ENCODE peak calls at places on chromosomes 4 and X, in seven cellular contexts. One of them, this sample, is unnamed. For H3K4me1, the result is how much of the 10 kb centered on the place peaks cover.

GRCh38 chr4:124262211-124263179 is 450.0 kb downstream of the ANKRD50 start:
- DNase-seq in adrenal gland: peak
- DNase-seq in SK-N-SH: peak
- DNase-seq in GM23248: peak
- DNase-seq in tibial nerve: peak
- DNase-seq in uterus: peak
- DNase-seq in spleen: no peak
- DNase-seq in this sample: peak

GRCh38 chr4:104491396-104491821 is 3.3 kb downstream of the CXXC4 start:
- DNase-seq in GM23248: peak
- DNase-seq in uterus: peak
- DNase-seq in tibial nerve: no peak
- DNase-seq in spleen: peak
- DNase-seq in SK-N-SH: peak
- DNase-seq in adrenal gland: peak
- DNase-seq in this sample: peak

GRCh38 chrX:8183281-8183680 is 12.2 kb upstream of the VCX2 start:
- DNase-seq in adrenal gland: no peak
- DNase-seq in spleen: no peak
- DNase-seq in tibial nerve: no peak
- DNase-seq in SK-N-SH: no peak
- DNase-seq in GM23248: no peak
- DNase-seq in uterus: no peak
- DNase-seq in this sample: no peak

GRCh38 chr4:27176400-27176799 is 315.8 kb downstream of the STIM2 start:
- DNase-seq in GM23248: peak
- DNase-seq in spleen: no peak
- DNase-seq in adrenal gland: no peak
- DNase-seq in SK-N-SH: peak
- DNase-seq in uterus: no peak
- DNase-seq in tibial nerve: no peak
- DNase-seq in this sample: no peak

GRCh38 chrX:121254336-121254735 is 206.9 kb downstream of the GLUD2 start:
- DNase-seq in SK-N-SH: no peak
- DNase-seq in GM23248: no peak
- DNase-seq in uterus: no peak
- DNase-seq in spleen: no peak
- DNase-seq in adrenal gland: no peak
- DNase-seq in tibial nerve: no peak
- DNase-seq in this sample: no peak

GRCh38 chr4:173257732-173258717 is 76.1 kb downstream of the HMGB2 start:
- DNase-seq in adrenal gland: peak
- DNase-seq in uterus: peak
- DNase-seq in GM23248: peak
- DNase-seq in tibial nerve: peak
- DNase-seq in SK-N-SH: peak
- DNase-seq in spleen: no peak
- DNase-seq in this sample: peak

GRCh38 chr4:185711764-185712163 is 100.2 kb downstream of the SORBS2 start:
- DNase-seq in tibial nerve: no peak
- DNase-seq in uterus: no peak
- DNase-seq in adrenal gland: no peak
- DNase-seq in spleen: no peak
- DNase-seq in GM23248: no peak
- DNase-seq in SK-N-SH: no peak
- DNase-seq in this sample: no peak

GRCh38 chr4:94574616-94575015 is 122.9 kb downstream of the PDLIM5 start:
- DNase-seq in adrenal gland: no peak
- DNase-seq in tibial nerve: no peak
- DNase-seq in SK-N-SH: no peak
- DNase-seq in spleen: no peak
- DNase-seq in GM23248: no peak
- DNase-seq in uterus: no peak
- DNase-seq in this sample: no peak

GRCh38 chr4:65624651-65625050 is 45.6 kb downstream of the EPHA5 start:
- DNase-seq in SK-N-SH: no peak
- DNase-seq in uterus: no peak
- DNase-seq in GM23248: peak
- DNase-seq in spleen: no peak
- DNase-seq in tibial nerve: no peak
- DNase-seq in adrenal gland: no peak
- DNase-seq in this sample: no peak

GRCh38 chrX:68758671-68759070 is 70.2 kb upstream of the EFNB1 start:
- DNase-seq in uterus: no peak
- DNase-seq in spleen: peak
- DNase-seq in SK-N-SH: no peak
- DNase-seq in adrenal gland: no peak
- DNase-seq in GM23248: no peak
- DNase-seq in tibial nerve: no peak
- DNase-seq in this sample: no peak

GRCh38 chr4:8744083-8744805 is 127.4 kb downstream of the HMX1 start:
- DNase-seq in uterus: peak
- DNase-seq in spleen: peak
- DNase-seq in tibial nerve: no peak
- DNase-seq in SK-N-SH: peak
- DNase-seq in adrenal gland: peak
- DNase-seq in GM23248: no peak
- DNase-seq in this sample: no peak

GRCh38 chrX:71671043-71671829 is 3.9 kb downstream of the LOC101059915 start:
- DNase-seq in adrenal gland: no peak
- DNase-seq in uterus: no peak
- DNase-seq in spleen: peak
- DNase-seq in GM23248: no peak
- DNase-seq in tibial nerve: no peak
- DNase-seq in SK-N-SH: no peak
- DNase-seq in this sample: no peak

GRCh38 chrX:128698528-128698927 is 646.3 kb upstream of the ACTRT1 start:
- DNase-seq in spleen: no peak
- DNase-seq in adrenal gland: peak
- DNase-seq in uterus: no peak
- DNase-seq in GM23248: no peak
- DNase-seq in tibial nerve: no peak
- DNase-seq in SK-N-SH: no peak
- DNase-seq in this sample: no peak

DNA sequence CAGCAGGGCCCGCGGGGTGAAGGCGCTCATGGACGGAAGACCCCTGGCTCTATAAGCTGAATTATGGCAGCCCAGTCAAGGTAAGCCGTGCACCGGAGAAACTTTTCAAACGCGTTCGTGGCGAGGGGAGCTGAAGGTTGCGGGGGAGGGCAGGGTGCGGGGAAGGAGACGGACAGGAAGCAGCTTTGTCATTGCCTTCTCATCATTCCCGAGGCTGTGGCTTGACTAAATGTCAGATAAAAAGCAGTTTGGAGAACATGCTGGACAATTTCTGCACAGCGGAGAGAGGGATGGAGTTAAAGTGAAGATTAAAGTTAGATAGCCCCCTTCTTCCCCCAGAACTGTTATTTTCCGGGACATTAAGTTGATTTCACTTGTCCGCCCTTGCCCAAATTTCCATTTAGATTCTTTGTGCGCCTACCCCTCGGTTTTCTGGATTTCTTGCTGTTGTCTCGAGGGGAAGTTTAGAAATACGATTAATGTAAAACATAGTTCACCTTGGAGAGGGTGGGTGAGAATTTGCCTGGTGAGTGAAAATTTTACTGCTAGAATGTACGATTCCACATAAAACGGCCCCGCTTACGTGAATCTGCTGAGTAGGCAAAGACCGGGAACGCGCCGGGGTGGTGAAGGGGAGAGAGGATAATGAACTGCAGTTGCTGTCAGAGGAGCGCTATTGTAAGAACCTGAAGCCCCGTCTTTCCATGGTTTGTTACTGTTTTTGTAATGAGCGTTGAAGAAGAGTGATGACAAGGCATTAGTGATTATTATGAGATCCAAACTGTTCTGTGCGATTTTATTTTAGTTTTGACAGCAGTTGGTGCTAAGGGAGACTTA is 72.8 kb downstream of the AFF1 start:
- DNase-seq in uterus: peak
- DNase-seq in GM23248: peak
- DNase-seq in spleen: peak
- DNase-seq in tibial nerve: peak
- DNase-seq in SK-N-SH: peak
- DNase-seq in adrenal gland: peak
- DNase-seq in this sample: peak
- H3K4me1 ChIP-seq in uterus: under half
- H3K4me1 ChIP-seq in GM23248: under half
- H3K4me1 ChIP-seq in spleen: half or more
- H3K4me1 ChIP-seq in tibial nerve: under half
- H3K4me1 ChIP-seq in SK-N-SH: under half
- H3K4me1 ChIP-seq in adrenal gland: under half
- H3K4me1 ChIP-seq in this sample: under half

GRCh38 chr4:153788064-153788418 is 842 bp downstream of the SFRP2 start:
- DNase-seq in uterus: no peak
- DNase-seq in spleen: no peak
- DNase-seq in tibial nerve: no peak
- DNase-seq in adrenal gland: no peak
- DNase-seq in SK-N-SH: peak
- DNase-seq in GM23248: no peak
- DNase-seq in this sample: no peak
- H3K4me3 ChIP-seq in uterus: no peak
- H3K4me3 ChIP-seq in spleen: peak
- H3K4me3 ChIP-seq in tibial nerve: peak
- H3K4me3 ChIP-seq in adrenal gland: no peak
- H3K4me3 ChIP-seq in SK-N-SH: no peak
- H3K4me3 ChIP-seq in GM23248: no peak
- H3K4me3 ChIP-seq in this sample: no peak

DNA sequence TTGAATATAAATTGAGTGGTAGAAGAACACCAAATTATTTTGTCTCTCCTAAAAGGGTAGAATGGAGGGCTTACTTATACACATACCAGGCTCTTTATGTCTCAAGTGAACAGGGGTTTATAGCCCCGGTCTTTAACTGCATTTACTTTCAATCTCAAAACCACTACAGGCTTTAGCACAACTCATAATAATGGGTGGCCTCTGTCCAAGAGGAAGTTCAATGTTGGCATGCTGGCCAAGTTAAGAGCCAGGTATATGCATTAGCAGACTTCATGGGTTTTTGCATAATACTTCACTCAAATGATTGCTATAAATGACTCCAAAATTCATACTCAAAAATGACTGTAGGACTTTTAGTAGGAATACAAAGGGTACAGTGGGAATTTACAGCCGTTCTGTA is 118.5 kb upstream of the OTUD4 start:
- DNase-seq in adrenal gland: no peak
- DNase-seq in GM23248: no peak
- DNase-seq in uterus: no peak
- DNase-seq in tibial nerve: no peak
- DNase-seq in SK-N-SH: no peak
- DNase-seq in spleen: no peak
- DNase-seq in this sample: no peak
- H3K4me1 ChIP-seq in adrenal gland: under half
- H3K4me1 ChIP-seq in GM23248: under half
- H3K4me1 ChIP-seq in uterus: under half
- H3K4me1 ChIP-seq in tibial nerve: under half
- H3K4me1 ChIP-seq in SK-N-SH: under half
- H3K4me1 ChIP-seq in spleen: under half
- H3K4me1 ChIP-seq in this sample: under half

GRCh38 chr4:1798530-1799363 is 5.7 kb downstream of the FGFR3 start:
- DNase-seq in GM23248: no peak
- DNase-seq in adrenal gland: no peak
- DNase-seq in tibial nerve: no peak
- DNase-seq in uterus: no peak
- DNase-seq in SK-N-SH: no peak
- DNase-seq in spleen: no peak
- DNase-seq in this sample: no peak

GRCh38 chr4:1799364-1799996 is 6.4 kb downstream of the FGFR3 start:
- DNase-seq in adrenal gland: no peak
- DNase-seq in tibial nerve: no peak
- DNase-seq in SK-N-SH: no peak
- DNase-seq in GM23248: no peak
- DNase-seq in uterus: no peak
- DNase-seq in spleen: no peak
- DNase-seq in this sample: no peak

GRCh38 chr4:1796486-1797204 is 3.6 kb downstream of the FGFR3 start:
- DNase-seq in GM23248: no peak
- DNase-seq in tibial nerve: no peak
- DNase-seq in SK-N-SH: no peak
- DNase-seq in spleen: no peak
- DNase-seq in adrenal gland: no peak
- DNase-seq in uterus: no peak
- DNase-seq in this sample: no peak

GRCh38 chr4:1797298-1797860 is 4.3 kb downstream of the FGFR3 start:
- DNase-seq in GM23248: no peak
- DNase-seq in SK-N-SH: no peak
- DNase-seq in uterus: no peak
- DNase-seq in tibial nerve: no peak
- DNase-seq in spleen: no peak
- DNase-seq in adrenal gland: no peak
- DNase-seq in this sample: no peak

DNA sequence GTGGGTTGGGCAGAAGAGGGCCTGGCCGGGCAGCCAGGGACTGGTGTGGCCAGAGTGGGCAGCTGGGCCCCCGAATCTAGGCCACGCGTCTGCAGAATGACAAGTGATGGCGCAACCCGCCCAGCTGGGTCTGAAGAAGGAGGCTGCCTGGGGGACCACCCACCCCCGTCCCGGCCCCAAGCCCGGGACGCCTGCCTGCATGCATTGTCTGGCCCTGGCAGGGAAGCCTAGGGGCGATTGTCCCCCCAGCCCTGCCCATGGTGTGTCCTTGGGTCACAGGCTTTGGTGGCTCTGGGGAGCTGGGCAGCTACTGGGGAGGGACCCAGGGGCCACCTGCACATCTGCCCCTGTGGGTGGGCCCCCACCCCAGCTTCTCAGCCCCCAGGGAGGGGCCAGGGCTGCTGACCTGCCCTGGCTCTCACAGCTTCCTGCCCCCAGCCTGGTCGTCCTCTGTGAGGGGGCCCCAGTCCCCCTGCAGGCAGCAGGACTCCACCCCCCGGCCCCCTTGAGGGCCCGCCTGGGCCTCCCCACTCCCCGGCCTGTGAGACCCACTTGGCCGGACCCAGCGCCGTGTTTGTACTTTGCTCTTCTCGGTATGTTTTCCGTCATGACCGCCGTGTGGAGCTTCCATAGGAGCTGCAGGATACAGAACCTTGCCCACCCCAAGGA is 4.9 kb downstream of the FGFR3 start:
- DNase-seq in GM23248: no peak
- DNase-seq in spleen: no peak
- DNase-seq in SK-N-SH: no peak
- DNase-seq in adrenal gland: no peak
- DNase-seq in tibial nerve: no peak
- DNase-seq in uterus: no peak
- DNase-seq in this sample: no peak
- H3K4me3 ChIP-seq in GM23248: no peak
- H3K4me3 ChIP-seq in spleen: no peak
- H3K4me3 ChIP-seq in SK-N-SH: no peak
- H3K4me3 ChIP-seq in adrenal gland: no peak
- H3K4me3 ChIP-seq in tibial nerve: no peak
- H3K4me3 ChIP-seq in uterus: no peak
- H3K4me3 ChIP-seq in this sample: no peak

This sample was measured in naive thymus-derived CD4-positive, alpha-beta T cell.